ENCODE peak calls at places on chromosomes 2 and 18, in eight cellular contexts. J is kidney; X is CD8-positive, alpha-beta memory T cell; C is cortex of kidney; N is fibroblast of lung; O is foreskin fibroblast; K is GM23248; G is right cardiac atrium. D is an unnamed sample.

GRCh38 chr2:98643496-98644100 is 35.2 kb downstream of the UNC50 start:
- DNase-seq in J (no peak), X (no peak), C (no peak), N (no peak), O (no peak), K (no peak), G (no peak), D (no peak)

GRCh38 chr2:232325324-232326273 is 53.0 kb upstream of the ALPP start:
- DNase-seq in J (peak; percentile 78), X (peak; percentile 37), C (no peak), N (peak; percentile 8), O (no peak), K (peak; percentile 38), G (peak; percentile 88), D (peak; percentile 41)

GRCh38 chr18:2050702-2051201 is 520.6 kb downstream of the METTL4 start:
- DNase-seq in J (no peak), X (no peak), C (no peak), N (peak; percentile 55), O (no peak), K (no peak), G (no peak), D (peak; percentile 56)

GRCh38 chr2:205333351-205333750 is 348.9 kb upstream of the NRP2 start:
- DNase-seq in J (no peak), X (no peak), C (no peak), N (no peak), O (no peak), K (no peak), G (no peak), D (no peak)

GRCh38 chr2:37657471-37657870 is 14.0 kb downstream of the CDC42EP3 start:
- DNase-seq in J (no peak), X (no peak), C (no peak), N (no peak), O (no peak), K (no peak), G (no peak), D (no peak)

GRCh38 chr2:88698498-88699233 is 7.2 kb downstream of the RPIA start:
- DNase-seq in J (no peak), X (no peak), C (no peak), N (no peak), O (no peak), K (no peak), G (no peak), D (no peak)

GRCh38 chr2:71861186-71862160 is 286.2 kb downstream of the CYP26B1 start:
- DNase-seq in J (no peak), X (no peak), C (no peak), N (no peak), O (no peak), K (no peak), G (no peak), D (no peak)

GRCh38 chr18:41972067-41973000 is 17.3 kb downstream of the PIK3C3 start:
- DNase-seq in J (no peak), X (no peak), C (no peak), N (peak; percentile 78), O (no peak), K (no peak), G (no peak), D (no peak)

GRCh38 chr18:46550609-46551008 is 106.4 kb downstream of the LOXHD1 start:
- DNase-seq in J (no peak), X (no peak), C (no peak), N (no peak), O (no peak), K (no peak), G (no peak), D (no peak)

GRCh38 chr2:39838589-39838988 is 59.5 kb upstream of the THUMPD2 start:
- DNase-seq in J (peak; percentile 41), X (no peak), C (no peak), N (no peak), O (no peak), K (no peak), G (no peak), D (no peak)

GRCh38 chr2:177239934-177240600 is 24.5 kb downstream of the NFE2L2 start:
- DNase-seq in J (no peak), X (peak; percentile 8), C (no peak), N (peak; percentile 58), O (peak; percentile 63), K (peak; percentile 77), G (no peak), D (no peak)

D was measured in MG63.